ENCODE peak calls at places on chromosome 1, in ten cellular contexts. S, G, N, Y, I, K, A, R, H and Q are unnamed samples.

GRCh38 chr1:243267346-243268283 is 11.8 kb downstream of the SDCCAG8 start:
- DNase-seq in S (no peak), G (peak; percentile 87), N (no peak), Y (no peak), I (no peak), K (no peak), A (no peak), R (no peak), H (no peak), Q (no peak)

GRCh38 chr1:169615803-169616202 is 14.1 kb downstream of the SELP start:
- DNase-seq in S (no peak), G (no peak), N (no peak), Y (no peak), I (no peak), K (no peak), A (no peak), R (no peak), H (no peak), Q (no peak)

GRCh38 chr1:206885341-206886060 is 11.7 kb upstream of the IL24 start:
- DNase-seq in S (no peak), G (peak; percentile 90), N (no peak), Y (no peak), I (no peak), K (no peak), A (no peak), R (no peak), H (no peak), Q (no peak)

GRCh38 chr1:22450421-22451021 is 1.1 kb upstream of the ZBTB40 start:
- DNase-seq in S (no peak), G (no peak), N (no peak), Y (no peak), I (no peak), K (no peak), A (no peak), R (no peak), H (no peak), Q (no peak)

GRCh38 chr1:229005556-229005955 is 265.4 kb upstream of the RAB4A start:
- DNase-seq in S (no peak), G (no peak), N (no peak), Y (no peak), I (no peak), K (no peak), A (no peak), R (no peak), H (no peak), Q (no peak)

GRCh38 chr1:192943108-192943507 is 116.1 kb downstream of the UCHL5 start:
- DNase-seq in S (no peak), G (no peak), N (no peak), Y (no peak), I (no peak), K (no peak), A (no peak), R (no peak), H (no peak), Q (no peak)

GRCh38 chr1:28564310-28564709 is 11.4 kb downstream of the TRNAU1AP start:
- DNase-seq in S (no peak), G (no peak), N (no peak), Y (no peak), I (no peak), K (no peak), A (no peak), R (no peak), H (no peak), Q (no peak)

GRCh38 chr1:187041104-187041503 is 212.4 kb downstream of the PLA2G4A start:
- DNase-seq in S (no peak), G (no peak), N (no peak), Y (no peak), I (no peak), K (no peak), A (no peak), R (no peak), H (no peak), Q (no peak)

GRCh38 chr1:32920833-32921232 is 19.6 kb upstream of the TMEM54 start:
- DNase-seq in S (no peak), G (no peak), N (peak; percentile 6), Y (no peak), I (no peak), K (no peak), A (peak; percentile 72), R (no peak), H (no peak), Q (no peak)

GRCh38 chr1:223129229-223129851 is 13.7 kb downstream of the TLR5 start:
- DNase-seq in S (peak; percentile 40), G (no peak), N (peak; percentile 87), Y (peak; percentile 70), I (peak; percentile 59), K (no peak), A (peak; percentile 73), R (peak; percentile 75), H (peak; percentile 90), Q (peak; percentile 73)

GRCh38 chr1:32992489-32993214 is 28.0 kb upstream of the RNF19B start:
- DNase-seq in S (peak; percentile 99), G (peak; percentile 94), N (peak; percentile 67), Y (peak; percentile 78), I (peak; percentile 80), K (peak; percentile 79), A (peak; percentile 88), R (peak; percentile 87), H (peak; percentile 92), Q (peak; percentile 74)

GRCh38 chr1:180636138-180636537 is 4.3 kb downstream of the XPR1 start:
- DNase-seq in S (no peak), G (peak; percentile 74), N (no peak), Y (no peak), I (no peak), K (no peak), A (no peak), R (peak; percentile 13), H (no peak), Q (no peak)
- TF ChIP-seq CTCF in S (no peak), G (peak; percentile 49), N (peak; percentile 44), Y (peak; percentile 7), I (no peak), K (no peak), A (peak; percentile 29), R (no peak), H (peak; percentile 38), Q (no peak)

GRCh38 chr1:62038594-62039284 is 155.9 kb upstream of the L1TD1 start:
- DNase-seq in S (no peak), G (no peak), N (no peak), Y (no peak), I (no peak), K (no peak), A (no peak), R (no peak), H (no peak), Q (no peak)
- TF ChIP-seq CTCF in S (no peak), G (no peak), N (no peak), Y (no peak), I (no peak), K (no peak), A (no peak), R (no peak), H (peak; percentile 50), Q (no peak)

DNA sequence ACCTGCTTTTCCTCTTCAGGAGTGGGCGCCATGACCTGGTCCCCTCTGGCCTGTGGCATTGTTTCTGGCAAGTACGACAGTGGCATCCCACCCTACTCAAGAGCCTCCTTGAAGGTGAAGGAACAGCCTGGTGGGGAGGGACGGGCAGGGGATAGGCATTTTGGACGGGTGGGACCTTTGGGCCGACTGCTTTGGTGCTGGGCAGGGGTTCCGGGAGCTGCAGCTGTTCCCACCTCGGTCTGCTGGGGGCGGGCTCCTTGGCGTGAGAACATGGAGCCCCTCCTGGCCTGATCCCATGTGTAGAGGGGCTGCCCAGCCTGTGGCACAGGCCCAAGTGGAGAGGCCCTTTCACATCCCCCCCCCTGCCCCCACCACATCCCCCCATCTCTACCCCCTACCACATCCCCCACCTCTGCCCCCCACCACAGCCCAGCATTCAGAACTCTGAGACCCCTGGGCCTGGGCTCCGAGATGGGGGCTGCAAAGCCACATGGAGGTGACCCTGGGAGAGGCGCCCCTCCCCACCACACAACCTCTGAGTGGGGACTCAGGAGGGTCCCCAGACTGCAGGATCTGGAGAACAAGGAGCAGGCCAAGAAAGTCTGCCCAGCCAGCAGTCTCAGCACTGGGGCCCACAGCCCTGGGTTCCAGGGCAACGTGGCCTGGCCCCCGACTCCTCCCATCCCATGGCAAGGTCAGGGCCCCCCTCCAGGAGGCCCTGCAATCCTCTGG is 50.0 kb downstream of the KCNAB2 start:
- DNase-seq in S (no peak), G (no peak), N (no peak), Y (no peak), I (peak; percentile 5), K (no peak), A (no peak), R (no peak), H (no peak), Q (no peak)
- TF ChIP-seq CTCF in S (no peak), G (no peak), N (no peak), Y (no peak), I (no peak), K (no peak), A (no peak), R (no peak), H (peak; percentile 14), Q (no peak)

DNA sequence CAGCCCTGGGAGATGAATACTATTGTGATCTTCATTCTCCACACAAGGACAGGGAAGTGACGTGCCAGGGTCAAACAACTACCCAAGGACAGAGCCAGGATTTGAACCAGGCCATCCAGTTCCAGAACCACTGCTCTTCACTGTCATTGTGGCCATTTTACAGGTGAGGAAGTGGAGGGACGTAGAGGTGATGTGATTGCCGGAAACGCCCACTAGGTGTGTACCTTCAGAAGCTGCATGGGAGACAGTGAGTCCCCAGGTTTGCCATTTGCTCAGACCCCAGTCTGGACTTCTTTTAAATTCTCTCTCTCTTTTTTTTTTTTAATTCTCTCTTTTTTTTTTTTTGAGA is 207.6 kb upstream of the TMEM51 start:
- DNase-seq in S (no peak), G (no peak), N (no peak), Y (no peak), I (no peak), K (no peak), A (no peak), R (no peak), H (no peak), Q (no peak)
- TF ChIP-seq CTCF in S (no peak), G (no peak), N (no peak), Y (no peak), I (no peak), K (no peak), A (no peak), R (no peak), H (peak; percentile 26), Q (no peak)

GRCh38 chr1:177490240-177490639 is 319.5 kb downstream of the BRINP2 start:
- DNase-seq in S (no peak), G (no peak), N (no peak), Y (no peak), I (no peak), K (no peak), A (no peak), R (no peak), H (no peak), Q (no peak)
- TF ChIP-seq CTCF in S (no peak), G (no peak), N (no peak), Y (no peak), I (no peak), K (no peak), A (no peak), R (no peak), H (peak; percentile 46), Q (no peak)

DNA sequence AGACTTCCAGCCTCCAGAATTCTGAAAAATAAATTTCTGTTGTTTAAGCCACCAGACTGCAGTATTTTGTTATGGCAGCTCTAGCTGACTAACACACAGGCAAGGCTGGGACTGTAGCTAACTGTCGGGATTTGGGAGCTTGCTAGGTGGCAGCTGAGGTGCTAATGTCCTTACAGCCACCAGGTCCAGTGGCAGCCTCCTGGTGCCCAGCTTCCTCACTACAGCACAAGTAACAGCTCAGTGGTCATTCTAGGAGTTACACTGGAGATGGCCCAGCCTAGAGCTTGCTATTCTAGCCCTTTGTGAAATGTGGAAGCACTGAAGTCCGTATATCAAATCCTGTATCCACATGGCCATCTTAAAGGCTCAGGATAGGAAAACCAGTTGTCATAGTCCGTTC is 4.3 kb upstream of the C1orf115 start:
- DNase-seq in S (no peak), G (no peak), N (no peak), Y (no peak), I (no peak), K (no peak), A (no peak), R (no peak), H (peak; percentile 59), Q (no peak)
- TF ChIP-seq CTCF in S (no peak), G (no peak), N (no peak), Y (no peak), I (no peak), K (no peak), A (no peak), R (no peak), H (peak; percentile 39), Q (no peak)